ENCODE peak calls at places on chromosomes 13 and 19, in ten cellular contexts. S, T, Q, N, X, K, Y, L, U and E are unnamed samples.

GRCh38 chr19:58346961-58347929 is 6.0 kb downstream of the A1BG start:
- DNase-seq in S (peak; percentile 99), T (peak; percentile 92), Q (peak; percentile 68), N (peak; percentile 70), X (peak; percentile 42), K (peak; percentile 65), Y (peak; percentile 66), L (peak; percentile 21), U (no peak), E (no peak)

GRCh38 chr13:94860981-94861407 is 148.6 kb upstream of the SOX21 start:
- DNase-seq in S (no peak), T (no peak), Q (no peak), N (peak; percentile 55), X (no peak), K (no peak), Y (no peak), L (no peak), U (no peak), E (no peak)

GRCh38 chr13:106619688-106620555 is 52.0 kb upstream of the ARGLU1 start:
- DNase-seq in S (peak; percentile 45), T (peak; percentile 4), Q (peak; percentile 33), N (peak; percentile 67), X (no peak), K (no peak), Y (peak; percentile 24), L (no peak), U (no peak), E (peak; percentile 43)

GRCh38 chr13:24931450-24932217 is 164.3 kb upstream of the PABPC3 start:
- DNase-seq in S (no peak), T (no peak), Q (no peak), N (no peak), X (no peak), K (no peak), Y (no peak), L (no peak), U (no peak), E (no peak)

GRCh38 chr13:98174995-98175394 is 2.1 kb downstream of the RNF113B start:
- DNase-seq in S (no peak), T (no peak), Q (no peak), N (no peak), X (no peak), K (no peak), Y (no peak), L (no peak), U (no peak), E (no peak)

GRCh38 chr13:112899618-112900600 is 69.1 kb upstream of the MCF2L start:
- DNase-seq in S (no peak), T (no peak), Q (no peak), N (no peak), X (no peak), K (no peak), Y (no peak), L (no peak), U (peak; percentile 33), E (no peak)

GRCh38 chr13:49502954-49503353 is 7.2 kb downstream of the PHF11 start:
- DNase-seq in S (no peak), T (no peak), Q (peak; percentile 31), N (peak; percentile 78), X (no peak), K (no peak), Y (no peak), L (no peak), U (no peak), E (no peak)

GRCh38 chr13:45341799-45342584 is 1.0 kb upstream of the TPT1 start:
- DNase-seq in S (no peak), T (no peak), Q (peak; percentile 42), N (peak; percentile 89), X (peak; percentile 71), K (no peak), Y (no peak), L (peak; percentile 29), U (no peak), E (peak; percentile 60)

GRCh38 chr19:54158812-54159351 is 639 bp downstream of the LENG1 start:
- DNase-seq in S (no peak), T (peak; percentile 49), Q (no peak), N (no peak), X (no peak), K (no peak), Y (no peak), L (no peak), U (no peak), E (no peak)

GRCh38 chr13:34816543-34816942 is 125.5 kb upstream of the NBEA start:
- DNase-seq in S (no peak), T (no peak), Q (peak; percentile 28), N (no peak), X (no peak), K (no peak), Y (no peak), L (no peak), U (no peak), E (no peak)

GRCh38 chr13:51550151-51550550 is 34.1 kb upstream of the WDFY2 start:
- DNase-seq in S (no peak), T (no peak), Q (no peak), N (no peak), X (no peak), K (no peak), Y (no peak), L (no peak), U (no peak), E (no peak)

GRCh38 chr19:18273566-18274302 is 518 bp downstream of the IQCN start:
- DNase-seq in S (no peak), T (no peak), Q (no peak), N (no peak), X (no peak), K (no peak), Y (no peak), L (no peak), U (no peak), E (no peak)

GRCh38 chr19:18266863-18267686 is 7.2 kb downstream of the IQCN start:
- DNase-seq in S (peak; percentile 51), T (no peak), Q (peak; percentile 33), N (no peak), X (no peak), K (no peak), Y (no peak), L (no peak), U (no peak), E (no peak)

GRCh38 chr19:18269336-18269735 is 4.9 kb downstream of the IQCN start:
- DNase-seq in S (no peak), T (no peak), Q (no peak), N (no peak), X (no peak), K (no peak), Y (no peak), L (no peak), U (no peak), E (no peak)

GRCh38 chr19:18271433-18271841 is 2.8 kb downstream of the IQCN start:
- DNase-seq in S (no peak), T (no peak), Q (peak; percentile 57), N (no peak), X (no peak), K (no peak), Y (no peak), L (no peak), U (no peak), E (peak; percentile 52)

GRCh38 chr19:18270304-18270703 is 3.9 kb downstream of the IQCN start:
- DNase-seq in S (no peak), T (no peak), Q (no peak), N (no peak), X (no peak), K (no peak), Y (no peak), L (no peak), U (no peak), E (no peak)
- TF ChIP-seq POLR2A in S (no peak), T (no peak), Q (no peak), N (no peak), X (no peak), K (no peak), Y (no peak), L (no peak), U (no peak), E (no peak)

GRCh38 chr19:18543814-18544475 is 572 bp upstream of the FKBP8 start:
- DNase-seq in S (peak; percentile 93), T (peak; percentile 71), Q (peak; percentile 41), N (peak; percentile 70), X (peak; percentile 37), K (peak; percentile 34), Y (peak; percentile 80), L (no peak), U (peak; percentile 69), E (peak; percentile 100)
- TF ChIP-seq POLR2A in S (peak; percentile 74), T (peak; percentile 73), Q (no peak), N (no peak), X (no peak), K (no peak), Y (peak; percentile 85), L (no peak), U (no peak), E (peak; percentile 86)

GRCh38 chr19:1441677-1442438 is 3.7 kb downstream of the RPS15 start:
- DNase-seq in S (no peak), T (no peak), Q (peak; percentile 14), N (no peak), X (no peak), K (no peak), Y (no peak), L (no peak), U (no peak), E (no peak)
- TF ChIP-seq POLR2A in S (peak; percentile 50), T (peak; percentile 12), Q (no peak), N (no peak), X (no peak), K (no peak), Y (peak; percentile 54), L (no peak), U (no peak), E (no peak)

GRCh38 chr19:48502720-48503018 is 9.0 kb downstream of the LMTK3 start:
- DNase-seq in S (no peak), T (peak; percentile 2), Q (no peak), N (no peak), X (no peak), K (no peak), Y (no peak), L (no peak), U (no peak), E (no peak)

GRCh38 chr19:48499352-48500090 is 12.1 kb downstream of the LMTK3 start:
- DNase-seq in S (no peak), T (no peak), Q (no peak), N (no peak), X (no peak), K (no peak), Y (no peak), L (no peak), U (no peak), E (no peak)

GRCh38 chr19:48501961-48502719 is 9.5 kb downstream of the LMTK3 start:
- DNase-seq in S (peak; percentile 95), T (peak; percentile 71), Q (no peak), N (peak; percentile 82), X (peak; percentile 98), K (no peak), Y (no peak), L (no peak), U (peak; percentile 75), E (no peak)

GRCh38 chr19:48500830-48501445 is 10.7 kb downstream of the LMTK3 start:
- DNase-seq in S (no peak), T (no peak), Q (no peak), N (no peak), X (no peak), K (no peak), Y (no peak), L (no peak), U (no peak), E (no peak)

DNA sequence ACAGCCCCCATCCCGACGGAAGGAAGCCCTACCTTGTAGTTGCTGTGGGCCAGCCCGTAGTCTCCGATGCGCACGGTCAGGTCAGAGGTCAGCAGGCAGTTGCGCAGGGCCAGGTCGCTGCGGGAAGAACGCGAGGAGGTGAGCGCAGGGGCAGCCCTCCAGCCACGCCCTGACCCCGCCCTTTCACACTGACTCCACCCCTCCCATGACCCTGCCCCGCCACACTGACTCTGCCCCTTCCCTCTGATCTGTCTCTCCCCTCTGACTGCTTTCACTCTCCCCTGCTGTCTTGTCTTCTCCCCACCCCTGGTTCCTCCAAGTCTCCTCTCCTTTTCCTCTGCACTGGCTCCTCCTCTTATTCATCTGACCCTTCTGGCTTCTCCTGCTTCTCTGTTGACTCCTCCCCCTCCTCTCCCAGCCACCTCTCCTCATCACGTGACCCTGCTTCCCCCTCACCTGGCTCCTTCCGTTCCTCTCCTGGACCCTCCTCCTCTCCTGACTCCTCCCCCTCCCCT is 10.1 kb downstream of the LMTK3 start:
- DNase-seq in S (peak; percentile 93), T (no peak), Q (no peak), N (no peak), X (peak; percentile 92), K (no peak), Y (no peak), L (no peak), U (no peak), E (no peak)
- TF ChIP-seq POLR2A in S (peak; percentile 80), T (no peak), Q (no peak), N (no peak), X (no peak), K (no peak), Y (no peak), L (no peak), U (no peak), E (no peak)